ENCODE peak calls at places on chromosomes 2 and 18, in ten cellular contexts. E is uterus; O is CD8-positive, alpha-beta memory T cell; C is GM23248; L is ovary; Q is SJSA1; Y is MG63; P is sigmoid colon; X is kidney; I is A673. N is an unnamed sample.

GRCh38 chr2:46690825-46691224 is 211.5 kb downstream of the TMEM247 start:
- DNase-seq in E (no peak), O (no peak), C (peak; percentile 80), L (no peak), Q (peak; percentile 78), Y (no peak), P (no peak), X (no peak), I (peak; percentile 40), N (no peak)

GRCh38 chr2:10215393-10215935 is 87.2 kb upstream of the HPCAL1 start:
- DNase-seq in E (no peak), O (no peak), C (no peak), L (no peak), Q (no peak), Y (no peak), P (no peak), X (no peak), I (no peak), N (no peak)

GRCh38 chr18:39969813-39970494 is 1985.1 kb upstream of the PIK3C3 start:
- DNase-seq in E (no peak), O (no peak), C (no peak), L (no peak), Q (no peak), Y (no peak), P (no peak), X (no peak), I (peak; percentile 2), N (no peak)

GRCh38 chr2:69380072-69380917 is 6.7 kb downstream of the GFPT1 start:
- DNase-seq in E (no peak), O (no peak), C (peak; percentile 30), L (no peak), Q (no peak), Y (no peak), P (no peak), X (no peak), I (no peak), N (no peak)

GRCh38 chr2:122960727-122961641 is 1064.1 kb upstream of the CNTNAP5 start:
- DNase-seq in E (no peak), O (no peak), C (peak; percentile 59), L (no peak), Q (no peak), Y (peak; percentile 64), P (no peak), X (no peak), I (peak; percentile 70), N (no peak)

GRCh38 chr2:197308635-197309368 is 1.8 kb downstream of the ANKRD44 start:
- DNase-seq in E (no peak), O (no peak), C (no peak), L (no peak), Q (no peak), Y (no peak), P (no peak), X (no peak), I (no peak), N (no peak)

GRCh38 chr2:47876912-47877311 is 29.4 kb downstream of the FBXO11 start:
- DNase-seq in E (no peak), O (no peak), C (no peak), L (no peak), Q (no peak), Y (no peak), P (no peak), X (no peak), I (no peak), N (no peak)

GRCh38 chr2:94956797-94957391 is 68.6 kb upstream of the MAL start:
- DNase-seq in E (no peak), O (no peak), C (peak; percentile 61), L (no peak), Q (no peak), Y (peak; percentile 20), P (no peak), X (no peak), I (peak; percentile 50), N (peak; percentile 33)

GRCh38 chr18:37305084-37305483 is 260.5 kb downstream of the CELF4 start:
- DNase-seq in E (no peak), O (no peak), C (no peak), L (no peak), Q (no peak), Y (no peak), P (no peak), X (no peak), I (no peak), N (no peak)

GRCh38 chr2:181977661-181978350 is 7.8 kb upstream of the PPP1R1C start:
- DNase-seq in E (no peak), O (no peak), C (peak; percentile 86), L (no peak), Q (peak; percentile 52), Y (peak; percentile 52), P (no peak), X (no peak), I (peak; percentile 23), N (no peak)

GRCh38 chr18:51447351-51447896 is 249.9 kb upstream of the MEX3C start:
- DNase-seq in E (no peak), O (no peak), C (no peak), L (no peak), Q (no peak), Y (peak; percentile 9), P (no peak), X (no peak), I (no peak), N (no peak)

GRCh38 chr2:136444323-136444722 is 321.0 kb upstream of the THSD7B start:
- DNase-seq in E (no peak), O (no peak), C (peak; percentile 9), L (no peak), Q (no peak), Y (peak; percentile 64), P (no peak), X (peak; percentile 71), I (no peak), N (no peak)

GRCh38 chr2:21270658-21271057 is 146.9 kb downstream of the TDRD15 start:
- DNase-seq in E (peak; percentile 55), O (no peak), C (no peak), L (peak; percentile 88), Q (no peak), Y (no peak), P (peak; percentile 86), X (peak; percentile 94), I (no peak), N (no peak)

GRCh38 chr2:67565761-67566160 is 168.6 kb downstream of the ETAA1 start:
- DNase-seq in E (no peak), O (no peak), C (peak; percentile 96), L (no peak), Q (no peak), Y (peak; percentile 13), P (no peak), X (no peak), I (peak; percentile 28), N (no peak)

GRCh38 chr2:233247744-233248143 is 3.7 kb upstream of the ATG16L1 start:
- DNase-seq in E (no peak), O (no peak), C (peak; percentile 69), L (no peak), Q (peak; percentile 66), Y (peak; percentile 17), P (no peak), X (no peak), I (no peak), N (no peak)

GRCh38 chr2:107338059-107338458 is 452.1 kb upstream of the ST6GAL2 start:
- DNase-seq in E (no peak), O (no peak), C (peak; percentile 6), L (no peak), Q (no peak), Y (no peak), P (no peak), X (no peak), I (no peak), N (no peak)

GRCh38 chr2:149994057-149994728 is 406.6 kb upstream of the MMADHC start:
- DNase-seq in E (no peak), O (no peak), C (peak; percentile 79), L (no peak), Q (peak; percentile 57), Y (peak; percentile 78), P (no peak), X (no peak), I (peak; percentile 67), N (peak; percentile 55)

GRCh38 chr18:77062518-77063003 is 70.0 kb downstream of the MBP start:
- DNase-seq in E (no peak), O (peak; percentile 91), C (no peak), L (no peak), Q (no peak), Y (no peak), P (no peak), X (no peak), I (no peak), N (no peak)

GRCh38 chr2:223247136-223247535 is 195.1 kb downstream of the KCNE4 start:
- DNase-seq in E (no peak), O (no peak), C (peak; percentile 64), L (no peak), Q (no peak), Y (no peak), P (no peak), X (no peak), I (peak; percentile 73), N (no peak)

GRCh38 chr2:239968717-239969116 is 56.4 kb downstream of the NDUFA10 start:
- DNase-seq in E (no peak), O (no peak), C (no peak), L (no peak), Q (no peak), Y (no peak), P (no peak), X (no peak), I (no peak), N (no peak)
- H3K36me3 ChIP-seq in E (no peaks in the 10 kb centered on the region), O (peaks cover 30% of the 10 kb centered on the region), C (peaks cover 28% of the 10 kb centered on the region), L (no peaks in the 10 kb centered on the region), Q (peaks cover 76% of the 10 kb centered on the region), Y (peaks cover 62% of the 10 kb centered on the region), P (peaks cover 88% of the 10 kb centered on the region), X (peaks cover 35% of the 10 kb centered on the region), I (peaks cover 51% of the 10 kb centered on the region), N (no peaks in the 10 kb centered on the region)

GRCh38 chr2:183034806-183035205 is 3.5 kb downstream of the NCKAP1 start:
- DNase-seq in E (no peak), O (no peak), C (peak; percentile 60), L (no peak), Q (no peak), Y (peak; percentile 7), P (no peak), X (no peak), I (peak; percentile 30), N (no peak)
- H3K4me3 ChIP-seq in E (no peak overlapping the region), O (no peak overlapping the region), C (peak overlapping the region; percentile 86), L (no peak overlapping the region), Q (no peak overlapping the region), Y (no peak overlapping the region), P (no peak overlapping the region), X (no peak overlapping the region), I (peak overlapping the region; percentile 74), N (no peak overlapping the region)

GRCh38 chr18:23897733-23898132 is 116.8 kb upstream of the TTC39C start:
- DNase-seq in E (no peak), O (no peak), C (no peak), L (no peak), Q (no peak), Y (no peak), P (no peak), X (no peak), I (no peak), N (no peak)
- H3K36me3 ChIP-seq in E (no peaks in the 10 kb centered on the region), O (no peaks in the 10 kb centered on the region), C (no peaks in the 10 kb centered on the region), L (no peaks in the 10 kb centered on the region), Q (no peaks in the 10 kb centered on the region), Y (peaks cover 7% of the 10 kb centered on the region), P (no peaks in the 10 kb centered on the region), X (no peaks in the 10 kb centered on the region), I (no peaks in the 10 kb centered on the region), N (no peaks in the 10 kb centered on the region)

DNA sequence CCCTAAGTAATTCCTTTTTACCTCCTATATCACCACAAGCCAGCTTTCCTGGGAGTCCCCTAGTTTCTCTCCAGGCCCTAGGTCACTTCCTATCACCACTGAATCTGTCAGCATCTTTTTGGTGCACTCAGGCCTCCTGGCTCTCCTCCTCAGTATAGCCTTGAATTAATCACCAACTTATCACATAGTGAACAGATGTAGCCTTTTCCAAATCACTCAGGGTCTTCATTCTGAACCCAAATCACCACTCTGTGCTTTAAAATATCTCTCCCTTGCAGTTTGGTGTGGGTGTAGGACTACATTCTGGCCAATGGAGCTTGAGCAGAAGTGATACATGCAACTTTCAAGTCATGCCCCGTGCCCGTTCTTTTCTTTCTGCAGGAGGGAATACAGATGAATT is 29.6 kb upstream of the ATP8B1 start:
- DNase-seq in E (no peak), O (no peak), C (no peak), L (no peak), Q (no peak), Y (no peak), P (no peak), X (no peak), I (no peak), N (no peak)
- H3K4me3 ChIP-seq in E (no peak overlapping the region), O (no peak overlapping the region), C (no peak overlapping the region), L (no peak overlapping the region), Q (no peak overlapping the region), Y (no peak overlapping the region), P (no peak overlapping the region), X (no peak overlapping the region), I (no peak overlapping the region), N (no peak overlapping the region)